ENCODE peak calls at places on chromosomes 7 and 10, in five cellular contexts. B, Q, G, T and I are unnamed samples.
A peak's percentile ranks its signal among the peaks of the same experiment; 100 is the strongest.

GRCh38 chr7:117195361-117195760 is 127.5 kb downstream of the WNT2 start:
- DNase-seq in G (no peak), B (no peak), Q (no peak), T (no peak), I (no peak)

GRCh38 chr10:33291053-33291592 is 43.3 kb downstream of the NRP1 start:
- DNase-seq in B (no peak), T (no peak), G (no peak), Q (no peak), I (no peak)

GRCh38 chr10:100349672-100350071 is 2.6 kb downstream of the SCD start:
- DNase-seq in Q (no peak), G (no peak), B (no peak), T (no peak), I (no peak)

GRCh38 chr7:1666779-1667565 is 3.1 kb upstream of the ELFN1 start:
- DNase-seq in G (no peak), T (peak; percentile 58), B (no peak), Q (peak; percentile 77), I (peak; percentile 34)

GRCh38 chr7:127943541-127944521 is 87.4 kb downstream of the LRRC4 start:
- DNase-seq in T (no peak), Q (peak; percentile 95), B (no peak), G (no peak), I (no peak)

GRCh38 chr10:8412541-8412940 is 358.1 kb downstream of the GATA3 start:
- DNase-seq in B (no peak), T (no peak), Q (no peak), G (no peak), I (no peak)

GRCh38 chr7:129612112-129613015 is 844 bp downstream of the NRF1 start:
- DNase-seq in G (no peak), T (no peak), B (peak; percentile 49), Q (peak; percentile 51), I (peak; percentile 29)

GRCh38 chr10:19816420-19817250 is at the start of gene PLXDC2:
- DNase-seq in T (peak; percentile 57), Q (peak; percentile 73), G (no peak), B (peak; percentile 65), I (peak; percentile 30)

GRCh38 chr7:149776305-149776704 is 2.9 kb upstream of the ZNF467 start:
- DNase-seq in T (no peak), B (peak; percentile 85), Q (peak; percentile 81), G (no peak), I (no peak)

GRCh38 chr10:126104767-126105166 is 208.4 kb downstream of the FANK1 start:
- DNase-seq in Q (no peak), G (no peak), B (peak; percentile 37), T (no peak), I (no peak)

GRCh38 chr10:67884842-67885680 is 605 bp downstream of the SIRT1 start:
- DNase-seq in B (peak; percentile 88), T (peak; percentile 80), G (peak; percentile 18), Q (peak; percentile 89), I (peak; percentile 92)

GRCh38 chr7:150803161-150803860 is 2.7 kb downstream of the TMEM176A start:
- DNase-seq in B (no peak), Q (no peak), T (no peak), G (no peak), I (no peak)

GRCh38 chr7:8669501-8669851 is 236.1 kb downstream of the NXPH1 start:
- DNase-seq in B (no peak), G (no peak), T (no peak), Q (no peak), I (no peak)

GRCh38 chr10:47088656-47089354 is 177.6 kb downstream of the PTPN20 start:
- DNase-seq in T (no peak), G (no peak), Q (no peak), B (no peak), I (no peak)

GRCh38 chr7:23093546-23093945 is 12.0 kb upstream of the KLHL7 start:
- DNase-seq in G (no peak), B (no peak), Q (no peak), T (no peak), I (no peak)

GRCh38 chr10:31808258-31809218 is 120.1 kb downstream of the ARHGAP12 start:
- DNase-seq in Q (peak; percentile 44), G (peak; percentile 6), T (no peak), B (peak; percentile 54), I (no peak)

DNA sequence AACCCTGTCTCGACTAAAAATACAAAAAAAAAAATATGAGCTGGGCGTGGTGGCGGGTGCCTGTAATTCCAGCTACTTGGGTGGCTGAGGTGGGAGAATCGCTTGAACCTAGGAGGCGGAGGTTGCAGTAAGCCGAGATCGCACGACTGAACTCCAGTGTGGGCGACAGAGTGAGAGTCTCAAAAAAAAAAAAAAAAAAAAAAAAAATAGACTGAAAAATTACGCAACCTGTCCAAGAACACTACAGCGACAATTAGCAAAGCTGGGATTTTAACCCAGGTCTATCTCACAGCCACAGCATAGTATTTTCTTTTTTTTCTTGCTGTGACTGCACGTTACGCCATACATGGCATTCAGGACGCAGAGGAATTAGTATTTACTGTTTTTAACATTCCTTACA is 1.1 kb upstream of the RABGEF1 start:
- DNase-seq in Q (no peak), T (no peak), G (no peak), B (no peak), I (no peak)
- H3K4me3 ChIP-seq in Q (peak overlapping the region; percentile 84), T (peak overlapping the region; percentile 62), G (peak overlapping the region; percentile 88), B (peak overlapping the region; percentile 99), I (peak overlapping the region; percentile 100)

DNA sequence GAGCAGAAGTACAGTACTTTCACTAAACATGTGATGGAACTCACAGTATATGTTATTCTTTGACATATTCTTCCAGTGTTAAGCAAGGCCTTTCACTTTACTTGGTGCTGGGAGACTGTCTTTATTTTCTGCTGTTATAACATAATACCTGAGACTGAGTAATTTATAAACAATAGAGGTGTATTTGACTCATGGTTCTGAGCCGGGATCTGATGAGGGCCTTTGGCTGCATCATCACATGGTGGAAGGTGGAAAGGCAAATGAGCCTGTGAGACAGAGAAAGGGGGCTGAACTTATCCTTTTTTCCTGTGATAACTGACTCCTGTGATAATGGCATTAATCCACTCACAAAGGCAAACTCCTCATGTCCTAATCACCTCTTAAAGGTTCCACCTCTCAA is 1.4 kb downstream of the SUPV3L1 start:
- DNase-seq in T (no peak), G (no peak), Q (no peak), B (no peak), I (no peak)
- H3K4me3 ChIP-seq in T (peak overlapping the region; percentile 92), G (peak overlapping the region; percentile 98), Q (peak overlapping the region; percentile 54), B (peak overlapping the region; percentile 71), I (peak overlapping the region; percentile 94)

DNA sequence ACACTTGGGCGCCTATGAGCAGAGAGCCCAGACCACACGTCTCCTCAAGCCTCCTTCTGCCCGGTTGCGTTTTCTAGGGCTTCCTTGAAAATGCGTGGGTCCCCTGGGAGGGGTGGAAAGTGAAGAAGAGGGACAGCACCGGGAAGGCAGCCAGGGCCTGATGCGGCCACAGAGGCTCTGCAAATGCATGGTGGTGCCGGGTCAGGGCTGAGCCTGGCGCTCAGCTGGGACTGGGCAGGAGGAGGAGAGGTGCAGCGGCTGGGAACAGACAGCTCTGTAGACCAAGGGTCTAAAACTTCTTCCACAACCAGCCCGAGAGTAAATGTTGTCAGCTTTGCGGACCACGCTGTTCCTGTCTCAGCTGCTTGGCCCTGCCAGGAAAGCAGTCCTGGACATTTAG is 1.6 kb downstream of the DPYSL4 start:
- DNase-seq in B (no peak), G (no peak), Q (no peak), T (no peak), I (no peak)
- H3K4me3 ChIP-seq in B (no peak overlapping the region), G (no peak overlapping the region), Q (no peak overlapping the region), T (no peak overlapping the region), I (no peak overlapping the region)

GRCh38 chr7:30470163-30470770 is 8.3 kb downstream of the NOD1 start:
- DNase-seq in T (no peak), Q (peak; percentile 68), G (no peak), B (peak; percentile 89), I (no peak)

GRCh38 chr7:30470783-30471182 is 7.8 kb downstream of the NOD1 start:
- DNase-seq in B (peak; percentile 64), Q (peak; percentile 83), G (no peak), T (no peak), I (no peak)

GRCh38 chr7:30468041-30468440 is 10.5 kb downstream of the NOD1 start:
- DNase-seq in Q (no peak), T (no peak), B (no peak), G (no peak), I (no peak)

GRCh38 chr7:30468791-30469190 is 9.8 kb downstream of the NOD1 start:
- DNase-seq in G (no peak), Q (no peak), T (no peak), B (peak; percentile 49), I (no peak)

DNA sequence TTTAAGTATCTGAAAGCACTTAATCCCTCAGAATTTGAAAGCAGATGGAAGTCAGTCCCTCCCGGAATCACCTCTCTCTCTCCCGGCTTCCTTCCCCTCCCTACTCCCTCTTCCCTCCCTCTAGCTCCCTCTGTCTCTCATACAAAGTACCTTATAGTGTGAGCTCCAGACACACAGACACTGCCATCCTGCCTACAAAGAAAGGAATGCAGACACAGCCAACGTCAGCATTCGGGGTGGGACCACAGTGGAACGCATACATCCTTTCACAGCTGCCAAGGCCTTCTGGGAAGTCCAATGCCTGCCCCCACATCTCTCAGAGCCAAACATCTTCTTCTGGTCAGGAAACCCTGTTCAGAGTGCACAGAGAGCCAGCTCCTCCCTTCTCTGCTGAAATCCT is 9.3 kb downstream of the NOD1 start:
- DNase-seq in T (no peak), G (peak; percentile 8), B (peak; percentile 95), Q (peak; percentile 73), I (peak; percentile 50)
- H3K4me3 ChIP-seq in T (no peak overlapping the region), G (no peak overlapping the region), B (peak overlapping the region; percentile 33), Q (no peak overlapping the region), I (no peak overlapping the region)

DNA sequence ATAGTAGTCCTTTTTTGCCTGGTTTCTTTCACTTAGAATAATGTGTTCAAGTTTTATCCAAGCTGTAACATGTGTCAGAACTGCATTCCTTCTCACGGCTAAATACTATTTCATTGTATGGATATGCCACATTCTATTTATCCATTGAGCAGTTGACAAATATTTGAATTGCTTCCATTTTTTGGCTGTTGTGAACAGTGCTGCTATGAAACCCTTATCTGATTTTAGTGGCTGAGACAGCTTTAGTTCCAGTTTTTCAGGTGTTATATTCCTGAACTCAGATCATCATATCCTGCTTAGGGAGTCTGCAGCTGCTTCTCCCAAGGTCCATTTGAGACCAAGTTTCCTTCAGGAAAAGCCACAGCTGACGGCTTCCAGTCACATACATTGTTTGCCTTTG is 339.2 kb downstream of the GRID1 start:
- DNase-seq in G (no peak), B (no peak), T (no peak), Q (no peak), I (no peak)
- H3K4me3 ChIP-seq in G (no peak overlapping the region), B (no peak overlapping the region), T (no peak overlapping the region), Q (no peak overlapping the region), I (no peak overlapping the region)

GRCh38 chr10:112835933-112836564 is 114.0 kb upstream of the TCF7L2 start:
- DNase-seq in T (no peak), G (no peak), B (peak; percentile 44), Q (peak; percentile 35), I (no peak)
- H3K4me3 ChIP-seq in T (no peak overlapping the region), G (no peak overlapping the region), B (no peak overlapping the region), Q (no peak overlapping the region), I (no peak overlapping the region)

GRCh38 chr7:131149840-131150239 is 177.8 kb upstream of the MKLN1 start:
- DNase-seq in T (no peak), Q (no peak), B (no peak), G (no peak), I (no peak)
- H3K4me3 ChIP-seq in T (no peak overlapping the region), Q (no peak overlapping the region), B (no peak overlapping the region), G (no peak overlapping the region), I (no peak overlapping the region)